ENCODE peak calls at places on chromosomes 13 and 19, in seven cellular contexts. J is left ventricle myocardium inferior; B is left lung; D is hepatocyte; O is RWPE2; T is CD8-positive, alpha-beta T cell; A is GM23248. S is an unnamed sample. For H3K36me3, the result is how much of the 10 kb centered on the place peaks cover.

GRCh38 chr13:44437356-44438233 is 64.0 kb downstream of the SERP2 start:
- DNase-seq in T (no peak), A (peak), B (no peak), D (no peak), O (no peak), J (no peak), S (no peak)

GRCh38 chr19:14686411-14686810 is 3.4 kb upstream of the ZNF333 start:
- DNase-seq in J (no peak), B (no peak), T (no peak), D (no peak), A (peak), O (no peak), S (peak)

GRCh38 chr13:114106991-114107685 is 25.3 kb downstream of the RASA3 start:
- DNase-seq in A (no peak), T (no peak), B (no peak), J (no peak), O (peak), D (no peak), S (no peak)

GRCh38 chr13:46211521-46212351 is at the start of gene LRRC63:
- DNase-seq in J (peak), D (peak), A (peak), O (peak), T (peak), B (peak), S (peak)

GRCh38 chr13:37392389-37392788 is 206.2 kb downstream of the POSTN start:
- DNase-seq in A (no peak), J (no peak), B (no peak), D (no peak), T (no peak), O (no peak), S (no peak)

GRCh38 chr19:16608290-16608704 is 19.7 kb downstream of the MED26 start:
- DNase-seq in A (peak), B (no peak), O (no peak), D (peak), J (no peak), T (no peak), S (no peak)

GRCh38 chr13:82713681-82714405 is 1168.4 kb downstream of the SLITRK1 start:
- DNase-seq in J (no peak), T (no peak), A (peak), D (no peak), B (no peak), O (no peak), S (no peak)

GRCh38 chr13:41196620-41197019 is 2.3 kb upstream of the KBTBD7 start:
- DNase-seq in A (peak), O (no peak), B (no peak), D (no peak), T (no peak), J (no peak), S (no peak)

GRCh38 chr19:45676851-45677263 is 8.8 kb downstream of the GIPR start:
- DNase-seq in B (peak), A (no peak), J (no peak), O (no peak), T (peak), D (peak), S (peak)

GRCh38 chr13:20405691-20406090 is 120.0 kb downstream of the CRYL1 start:
- DNase-seq in B (no peak), J (no peak), T (no peak), D (no peak), O (peak), A (no peak), S (no peak)

GRCh38 chr13:97125051-97125809 is 96.9 kb upstream of the MBNL2 start:
- DNase-seq in A (peak), J (no peak), T (no peak), B (no peak), O (peak), D (peak), S (no peak)

GRCh38 chr13:90947976-90948375 is 399.5 kb upstream of the MIR17HG start:
- DNase-seq in T (no peak), D (no peak), J (no peak), B (no peak), A (no peak), O (no peak), S (no peak)

GRCh38 chr13:39874331-39875055 is 219.0 kb downstream of the COG6 start:
- DNase-seq in O (no peak), A (no peak), B (no peak), J (no peak), T (no peak), D (no peak), S (no peak)

GRCh38 chr13:27476943-27477681 is 26.7 kb upstream of the MTIF3 start:
- DNase-seq in A (peak), B (no peak), T (peak), O (no peak), D (peak), J (no peak), S (no peak)

GRCh38 chr19:29277107-29277506 is 64.2 kb upstream of the UQCRFS1 start:
- DNase-seq in B (no peak), O (no peak), T (peak), D (no peak), A (no peak), J (no peak), S (peak)

GRCh38 chr13:51287758-51288157 is 51.7 kb upstream of the SERPINE3 start:
- DNase-seq in J (no peak), O (no peak), D (no peak), A (no peak), T (no peak), B (no peak), S (no peak)

GRCh38 chr13:37403776-37404497 is 194.6 kb downstream of the POSTN start:
- DNase-seq in A (peak), O (no peak), B (no peak), J (no peak), D (no peak), T (no peak), S (no peak)

GRCh38 chr19:40601061-40601973 is at the start of gene LTBP4:
- DNase-seq in O (no peak), B (peak), A (peak), J (peak), T (no peak), D (peak), S (no peak)

GRCh38 chr19:49335784-49336481 is 727 bp downstream of the CD37 start:
- DNase-seq in J (no peak), A (no peak), D (no peak), T (no peak), B (no peak), O (no peak), S (no peak)

GRCh38 chr13:100454876-100455275 is 133.7 kb downstream of the GGACT start:
- DNase-seq in J (no peak), D (no peak), A (peak), B (no peak), T (no peak), O (no peak), S (no peak)

GRCh38 chr19:31676271-31677004 is 327.2 kb upstream of the TSHZ3 start:
- DNase-seq in B (no peak), A (peak), T (no peak), J (no peak), O (no peak), D (peak), S (no peak)

GRCh38 chr13:74056829-74057564 is 77.2 kb downstream of the KLF12 start:
- DNase-seq in O (no peak), D (no peak), T (no peak), B (no peak), A (no peak), J (peak), S (no peak)

GRCh38 chr19:39997595-39998216 is 846 bp downstream of the ZNF546 start:
- DNase-seq in O (no peak), B (no peak), T (no peak), J (no peak), D (no peak), A (peak), S (no peak)

DNA sequence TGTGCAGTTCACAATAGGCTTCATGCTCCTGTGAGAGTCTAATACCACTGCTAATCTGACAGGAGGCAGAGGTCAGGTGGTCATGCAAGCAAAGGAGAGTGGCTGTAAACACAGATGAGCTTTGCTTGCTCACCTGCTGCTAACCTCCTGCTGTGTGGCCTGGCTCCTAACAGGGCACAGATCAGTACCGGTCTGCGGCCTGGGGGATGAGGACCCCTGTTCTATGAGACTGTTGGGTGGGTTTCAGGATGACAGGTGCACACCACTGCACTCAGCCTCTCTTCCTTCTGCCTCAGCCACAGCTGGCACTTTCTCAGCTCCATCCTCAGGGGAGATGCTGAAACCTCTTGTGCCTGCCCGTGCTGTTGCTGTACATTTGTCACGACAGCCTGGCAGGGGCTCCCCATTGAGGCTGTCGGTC is 9.7 kb downstream of the CLEC4G start:
- DNase-seq in J (no peak), O (no peak), T (no peak), A (no peak), D (no peak), B (no peak), S (no peak)
- H3K36me3 ChIP-seq in J (under half), O (under half), T (under half), A (under half), D (under half), B (under half), S (under half)

GRCh38 chr19:2228157-2229030 is 7.7 kb downstream of the PLEKHJ1 start:
- DNase-seq in A (no peak), D (no peak), B (no peak), J (no peak), T (no peak), O (no peak), S (no peak)

GRCh38 chr19:2231621-2232221 is 4.4 kb downstream of the PLEKHJ1 start:
- DNase-seq in B (no peak), D (no peak), A (peak), O (no peak), J (no peak), T (no peak), S (no peak)

GRCh38 chr19:2230807-2231533 is 5.2 kb downstream of the PLEKHJ1 start:
- DNase-seq in O (no peak), B (no peak), D (no peak), J (no peak), A (no peak), T (no peak), S (no peak)

GRCh38 chr19:2229103-2230028 is 6.8 kb downstream of the PLEKHJ1 start:
- DNase-seq in A (no peak), D (no peak), T (no peak), O (no peak), B (no peak), J (no peak), S (no peak)

GRCh38 chr19:2230029-2230531 is 6.0 kb downstream of the PLEKHJ1 start:
- DNase-seq in O (no peak), J (no peak), B (no peak), T (no peak), A (no peak), D (no peak), S (no peak)
- H3K36me3 ChIP-seq in O (half or more), J (half or more), B (under half), T (under half), A (under half), D (under half), S (half or more)

GRCh38 chr19:46726551-46726950 is 9.6 kb upstream of the PRKD2 start:
- DNase-seq in T (no peak), B (peak), O (peak), D (no peak), A (no peak), J (no peak), S (no peak)
- H3K36me3 ChIP-seq in T (half or more), B (under half), O (half or more), D (under half), A (under half), J (half or more), S (half or more)

GRCh38 chr19:21519488-21519887 is 14.1 kb downstream of the ZNF429 start:
- DNase-seq in D (no peak), O (no peak), B (no peak), T (no peak), A (no peak), J (no peak), S (no peak)
- H3K36me3 ChIP-seq in D (under half), O (under half), B (under half), T (under half), A (under half), J (half or more), S (under half)

GRCh38 chr19:2175742-2176141 is 12.0 kb downstream of the DOT1L start:
- DNase-seq in B (no peak), J (no peak), D (no peak), A (no peak), O (no peak), T (no peak), S (no peak)
- H3K36me3 ChIP-seq in B (under half), J (under half), D (under half), A (under half), O (under half), T (under half), S (under half)